ENCODE peak calls at places on chromosomes 1 and 21, in seven cellular contexts. Y is stimulated activated CD4-positive, alpha-beta T cell treated with anti-CD3 and anti-CD28 coated beads, Interleukin-12 subunit alpha, Interleukin-12 subunit beta, amount 100 ng/mL, for 4 hours; L is NCI-H1105; V is left lung; X is AG20443; M is GM06990; K is lung microvascular endothelial cell. Q is an unnamed sample.

GRCh38 chr1:176987016-176987415 is 177.5 kb downstream of the ASTN1 start:
- DNase-seq in Y (no peak), L (no peak), V (no peak), X (no peak), M (no peak), K (no peak), Q (no peak)

GRCh38 chr1:157819886-157820285 is at the start of gene FCRL1:
- DNase-seq in Y (no peak), L (no peak), V (no peak), X (no peak), M (no peak), K (no peak), Q (no peak)

GRCh38 chr1:231053493-231054162 is 13.6 kb upstream of the FAM89A start:
- DNase-seq in Y (no peak), L (no peak), V (no peak), X (no peak), M (no peak), K (peak), Q (no peak)

GRCh38 chr1:246587606-246588005 is 21.4 kb downstream of the CNST start:
- DNase-seq in Y (no peak), L (no peak), V (no peak), X (peak), M (no peak), K (peak), Q (no peak)

GRCh38 chr1:94463765-94464330 is 45.7 kb downstream of the ABCD3 start:
- DNase-seq in Y (no peak), L (peak), V (no peak), X (peak), M (no peak), K (peak), Q (peak)

GRCh38 chr21:38354231-38354630 is 97.4 kb downstream of the KCNJ15 start:
- DNase-seq in Y (no peak), L (no peak), V (no peak), X (no peak), M (no peak), K (no peak), Q (no peak)

GRCh38 chr1:7608628-7609295 is 162.3 kb upstream of the VAMP3 start:
- DNase-seq in Y (no peak), L (no peak), V (no peak), X (no peak), M (no peak), K (no peak), Q (no peak)

GRCh38 chr1:214281902-214282695 is 1.1 kb downstream of the SMYD2 start:
- DNase-seq in Y (no peak), L (no peak), V (no peak), X (peak), M (no peak), K (peak), Q (no peak)

Q was measured in GM13977.